ENCODE peak calls at places on chromosomes 2 and 18, in nine cellular contexts. W, S, K, R, O, B, X, U and P are unnamed samples.

GRCh38 chr2:10814571-10815331 is 2.2 kb upstream of the PDIA6 start:
- DNase-seq in B (no peak), O (no peak), W (no peak), S (no peak), U (no peak), X (no peak), R (no peak), K (no peak), P (peak; percentile 8)

GRCh38 chr2:44528595-44528994 is 166.8 kb downstream of the CAMKMT start:
- DNase-seq in W (no peak), K (no peak), X (no peak), S (no peak), O (no peak), R (no peak), B (peak; percentile 71), U (no peak), P (peak; percentile 77)

GRCh38 chr2:27427863-27428212 is 593 bp upstream of the NRBP1 start:
- DNase-seq in K (no peak), W (no peak), X (no peak), U (no peak), O (no peak), R (no peak), S (no peak), B (no peak), P (no peak)

GRCh38 chr2:53769318-53769945 is 1.8 kb downstream of the CHAC2 start:
- DNase-seq in O (no peak), U (no peak), X (no peak), S (no peak), R (no peak), W (no peak), B (no peak), K (no peak), P (no peak)

GRCh38 chr2:85390941-85391669 is 19.1 kb downstream of the CAPG start:
- DNase-seq in U (peak; percentile 60), O (peak; percentile 72), R (peak; percentile 65), W (peak; percentile 8), S (peak; percentile 60), B (peak; percentile 44), K (peak; percentile 29), X (peak; percentile 68), P (peak; percentile 52)

GRCh38 chr2:238573065-238573778 is 146.5 kb downstream of the ASB1 start:
- DNase-seq in U (no peak), R (no peak), X (no peak), O (peak; percentile 25), W (no peak), K (no peak), S (no peak), B (no peak), P (no peak)

GRCh38 chr18:58552057-58552461 is 76.8 kb downstream of the ALPK2 start:
- DNase-seq in K (no peak), W (no peak), X (no peak), U (no peak), O (peak; percentile 23), R (no peak), B (no peak), S (no peak), P (peak; percentile 23)

GRCh38 chr2:180385601-180386201 is 378.6 kb upstream of the CWC22 start:
- DNase-seq in X (no peak), K (no peak), R (no peak), O (no peak), B (peak; percentile 93), S (no peak), W (no peak), U (no peak), P (peak; percentile 78)

GRCh38 chr2:147937744-147938349 is 82.7 kb downstream of the ORC4 start:
- DNase-seq in R (no peak), B (peak; percentile 58), X (no peak), K (no peak), W (no peak), O (no peak), S (peak; percentile 36), U (no peak), P (peak; percentile 74)